ENCODE peak calls at places on chromosomes 11 and 22, in eight cellular contexts. O is EH; I is Calu3; M is left ventricle myocardium superior; L is stimulated activated CD8-positive, alpha-beta memory T cell treated with anti-CD3 and anti-CD28 coated beads, Interleukin-2, amount 100 ng/mL, for 48 hours; F is HCEC 1CT; Q is omental fat pad; J is NCI-H1417. T is an unnamed sample.

GRCh38 chr11:17293308-17293707 is 16.8 kb downstream of the NUCB2 start:
- DNase-seq in Q (no peak), M (no peak), F (no peak), L (no peak), O (no peak), J (no peak), I (no peak), T (no peak)

GRCh38 chr11:4881860-4882500 is at the start of gene OR51T1:
- DNase-seq in L (no peak), I (no peak), M (no peak), Q (no peak), J (no peak), O (no peak), F (no peak), T (no peak)

GRCh38 chr11:60974726-60975125 is 3.2 kb downstream of the CD6 start:
- DNase-seq in J (no peak), M (no peak), L (no peak), F (no peak), O (no peak), I (no peak), Q (no peak), T (no peak)

GRCh38 chr11:64233913-64234839 is at the start of gene VEGFB:
- DNase-seq in M (peak; percentile 89), L (no peak), I (peak; percentile 79), J (peak; percentile 49), Q (no peak), F (no peak), O (peak; percentile 68), T (peak; percentile 85)

GRCh38 chr11:76361365-76361764 is 19.6 kb downstream of the THAP12 start:
- DNase-seq in Q (no peak), I (no peak), F (no peak), J (no peak), L (no peak), M (no peak), O (no peak), T (no peak)

GRCh38 chr22:50308597-50308935 is 1.1 kb upstream of the PLXNB2 start:
- DNase-seq in O (peak; percentile 92), I (no peak), M (peak; percentile 90), Q (no peak), L (no peak), J (no peak), F (no peak), T (peak; percentile 91)

GRCh38 chr11:122697636-122698167 is 42.2 kb downstream of the UBASH3B start:
- DNase-seq in M (no peak), L (no peak), F (peak; percentile 65), J (no peak), O (peak; percentile 57), Q (no peak), I (no peak), T (no peak)

GRCh38 chr11:17280494-17281127 is 4.1 kb downstream of the NUCB2 start:
- DNase-seq in M (no peak), I (no peak), J (no peak), Q (no peak), O (no peak), F (no peak), L (no peak), T (no peak)

GRCh38 chr22:29443452-29443851 is 5.1 kb downstream of the RFPL1 start:
- DNase-seq in L (no peak), I (no peak), F (no peak), M (no peak), Q (no peak), O (no peak), J (no peak), T (no peak)

GRCh38 chr11:103358251-103358650 is 249.0 kb downstream of the DYNC2H1 start:
- DNase-seq in J (no peak), M (no peak), Q (no peak), L (no peak), F (peak; percentile 83), I (no peak), O (peak; percentile 68), T (no peak)

GRCh38 chr11:10693509-10694071 is at the start of gene IRAG1:
- DNase-seq in M (peak; percentile 75), F (peak; percentile 60), I (no peak), L (no peak), O (peak; percentile 91), Q (no peak), J (no peak), T (peak; percentile 71)

GRCh38 chr11:77779935-77780334 is 40.6 kb downstream of the RSF1 start:
- DNase-seq in L (no peak), O (peak; percentile 62), J (no peak), I (no peak), F (peak; percentile 26), M (no peak), Q (no peak), T (no peak)

GRCh38 chr11:48017105-48017874 is 36.9 kb downstream of the PTPRJ start:
- DNase-seq in L (no peak), F (no peak), M (no peak), J (no peak), I (no peak), Q (no peak), O (no peak), T (no peak)